ENCODE peak calls at places on chromosomes 5 and 9, in five cellular contexts. T is stimulated activated CD8-positive, alpha-beta memory T cell treated with anti-CD3 and anti-CD28 coated beads, Interleukin-12 subunit alpha, Interleukin-12 subunit beta, amount 100 ng/mL, for 4 hours; O is AG09319; E is neural progenitor cell; C is iPS-NIHi11. B is an unnamed sample.

GRCh38 chr9:38371495-38371894 is 21.0 kb upstream of the ALDH1B1 start:
- DNase-seq in T (no peak), C (no peak), E (peak), O (no peak), B (peak)

GRCh38 chr9:6811436-6811835 is 53.7 kb downstream of the KDM4C start:
- DNase-seq in T (no peak), C (no peak), O (no peak), E (no peak), B (no peak)

GRCh38 chr5:149445739-149446369 is 66.8 kb upstream of the IL17B start:
- DNase-seq in O (peak), E (no peak), C (no peak), T (no peak), B (no peak)

GRCh38 chr9:92426501-92426900 is 2.2 kb upstream of the OMD start:
- DNase-seq in O (no peak), E (no peak), C (no peak), T (no peak), B (no peak)

GRCh38 chr5:44441460-44441859 is 52.2 kb upstream of the FGF10 start:
- DNase-seq in E (peak), C (no peak), T (no peak), O (no peak), B (no peak)

GRCh38 chr5:40606077-40606765 is 73.5 kb upstream of the PTGER4 start:
- DNase-seq in C (no peak), O (no peak), E (no peak), T (no peak), B (no peak)

GRCh38 chr5:40224421-40224820 is 455.3 kb upstream of the PTGER4 start:
- DNase-seq in O (no peak), E (no peak), C (no peak), T (no peak), B (no peak)

GRCh38 chr5:170166101-170166500 is 60.4 kb downstream of the FOXI1 start:
- DNase-seq in T (no peak), E (no peak), O (no peak), C (no peak), B (no peak)

GRCh38 chr5:13957032-13957645 is 12.7 kb upstream of the DNAH5 start:
- DNase-seq in T (no peak), O (peak), C (peak), E (peak), B (no peak)

GRCh38 chr5:177378884-177379883 is 5.0 kb upstream of the SLC34A1 start:
- DNase-seq in E (no peak), T (no peak), C (no peak), O (no peak), B (no peak)

GRCh38 chr9:133421615-133422542 is at the start of gene ADAMTS13:
- DNase-seq in E (peak), O (no peak), T (no peak), C (no peak), B (no peak)